ENCODE peak calls at places on chromosomes 4 and X, in eight cellular contexts. One of them, this sample, is unnamed.

GRCh38 chr4:167622481-167623240 is 388.4 kb upstream of the SPOCK3 start:
- DNase-seq in A549: peak
- DNase-seq in PC-3: peak
- DNase-seq in MM.1S: peak
- DNase-seq in ascending aorta: no peak
- DNase-seq in brain microvascular endothelial cell: peak
- DNase-seq in right lobe of liver: peak
- DNase-seq in tibial artery: no peak
- DNase-seq in this sample: peak

GRCh38 chr4:73109493-73109892 is 40.0 kb upstream of the COX18 start:
- DNase-seq in right lobe of liver: no peak
- DNase-seq in brain microvascular endothelial cell: no peak
- DNase-seq in MM.1S: no peak
- DNase-seq in A549: no peak
- DNase-seq in ascending aorta: no peak
- DNase-seq in PC-3: no peak
- DNase-seq in tibial artery: no peak
- DNase-seq in this sample: no peak

GRCh38 chrX:14591976-14592375 is 62.6 kb downstream of the GLRA2 start:
- DNase-seq in brain microvascular endothelial cell: no peak
- DNase-seq in A549: no peak
- DNase-seq in MM.1S: no peak
- DNase-seq in tibial artery: no peak
- DNase-seq in PC-3: no peak
- DNase-seq in ascending aorta: no peak
- DNase-seq in right lobe of liver: no peak
- DNase-seq in this sample: no peak

GRCh38 chr4:182552948-182553347 is 309.7 kb downstream of the TENM3 start:
- DNase-seq in ascending aorta: no peak
- DNase-seq in MM.1S: no peak
- DNase-seq in A549: no peak
- DNase-seq in right lobe of liver: no peak
- DNase-seq in PC-3: no peak
- DNase-seq in tibial artery: no peak
- DNase-seq in brain microvascular endothelial cell: no peak
- DNase-seq in this sample: no peak

GRCh38 chr4:150078041-150078995 is at the start of gene DCLK2:
- DNase-seq in PC-3: peak
- DNase-seq in brain microvascular endothelial cell: peak
- DNase-seq in ascending aorta: no peak
- DNase-seq in right lobe of liver: peak
- DNase-seq in tibial artery: peak
- DNase-seq in A549: peak
- DNase-seq in MM.1S: peak
- DNase-seq in this sample: peak

GRCh38 chr4:836781-837301 is 10.9 kb upstream of the CPLX1 start:
- DNase-seq in right lobe of liver: no peak
- DNase-seq in A549: no peak
- DNase-seq in MM.1S: no peak
- DNase-seq in tibial artery: no peak
- DNase-seq in brain microvascular endothelial cell: no peak
- DNase-seq in ascending aorta: no peak
- DNase-seq in PC-3: no peak
- DNase-seq in this sample: no peak

GRCh38 chr4:24889991-24890390 is 22.9 kb downstream of the CCDC149 start:
- DNase-seq in ascending aorta: no peak
- DNase-seq in A549: no peak
- DNase-seq in brain microvascular endothelial cell: no peak
- DNase-seq in tibial artery: no peak
- DNase-seq in PC-3: peak
- DNase-seq in MM.1S: no peak
- DNase-seq in right lobe of liver: no peak
- DNase-seq in this sample: peak

GRCh38 chr4:113057891-113058290 is 8.4 kb downstream of the ANK2 start:
- DNase-seq in tibial artery: no peak
- DNase-seq in MM.1S: no peak
- DNase-seq in PC-3: peak
- DNase-seq in brain microvascular endothelial cell: peak
- DNase-seq in right lobe of liver: no peak
- DNase-seq in A549: no peak
- DNase-seq in ascending aorta: no peak
- DNase-seq in this sample: no peak

GRCh38 chr4:70190579-70190978 is 4.9 kb upstream of the ODAM start:
- DNase-seq in PC-3: no peak
- DNase-seq in right lobe of liver: no peak
- DNase-seq in ascending aorta: no peak
- DNase-seq in brain microvascular endothelial cell: no peak
- DNase-seq in tibial artery: no peak
- DNase-seq in MM.1S: no peak
- DNase-seq in A549: no peak
- DNase-seq in this sample: no peak

GRCh38 chrX:69705818-69706217 is 89.9 kb downstream of the EDA start:
- DNase-seq in MM.1S: no peak
- DNase-seq in right lobe of liver: no peak
- DNase-seq in tibial artery: no peak
- DNase-seq in brain microvascular endothelial cell: no peak
- DNase-seq in PC-3: no peak
- DNase-seq in ascending aorta: no peak
- DNase-seq in A549: no peak
- DNase-seq in this sample: no peak

GRCh38 chr4:182314537-182314936 is 71.3 kb downstream of the TENM3 start:
- DNase-seq in brain microvascular endothelial cell: no peak
- DNase-seq in tibial artery: no peak
- DNase-seq in right lobe of liver: no peak
- DNase-seq in A549: no peak
- DNase-seq in PC-3: no peak
- DNase-seq in MM.1S: no peak
- DNase-seq in ascending aorta: no peak
- DNase-seq in this sample: no peak

GRCh38 chrX:40508560-40508959 is 72.2 kb upstream of the ATP6AP2 start:
- DNase-seq in A549: no peak
- DNase-seq in ascending aorta: no peak
- DNase-seq in tibial artery: no peak
- DNase-seq in brain microvascular endothelial cell: no peak
- DNase-seq in MM.1S: no peak
- DNase-seq in right lobe of liver: no peak
- DNase-seq in PC-3: no peak
- DNase-seq in this sample: no peak

GRCh38 chr4:4433941-4434340 is 47.0 kb downstream of the NSG1 start:
- DNase-seq in ascending aorta: no peak
- DNase-seq in A549: no peak
- DNase-seq in MM.1S: no peak
- DNase-seq in PC-3: no peak
- DNase-seq in brain microvascular endothelial cell: no peak
- DNase-seq in tibial artery: no peak
- DNase-seq in right lobe of liver: no peak
- DNase-seq in this sample: no peak
- TF ChIP-seq CTCF in ascending aorta: no peak
- TF ChIP-seq CTCF in A549: no peak
- TF ChIP-seq CTCF in MM.1S: no peak
- TF ChIP-seq CTCF in PC-3: no peak
- TF ChIP-seq CTCF in brain microvascular endothelial cell: no peak
- TF ChIP-seq CTCF in tibial artery: no peak
- TF ChIP-seq CTCF in right lobe of liver: no peak
- TF ChIP-seq CTCF in this sample: no peak

GRCh38 chr4:75742451-75742850 is 18.1 kb downstream of the USO1 start:
- DNase-seq in ascending aorta: no peak
- DNase-seq in right lobe of liver: no peak
- DNase-seq in PC-3: no peak
- DNase-seq in tibial artery: no peak
- DNase-seq in MM.1S: no peak
- DNase-seq in brain microvascular endothelial cell: no peak
- DNase-seq in A549: no peak
- DNase-seq in this sample: no peak

GRCh38 chr4:75745721-75746199 is 21.4 kb downstream of the USO1 start:
- DNase-seq in right lobe of liver: no peak
- DNase-seq in brain microvascular endothelial cell: no peak
- DNase-seq in PC-3: no peak
- DNase-seq in MM.1S: no peak
- DNase-seq in tibial artery: no peak
- DNase-seq in ascending aorta: no peak
- DNase-seq in A549: no peak
- DNase-seq in this sample: no peak

GRCh38 chr4:75741027-75741426 is 16.6 kb downstream of the USO1 start:
- DNase-seq in MM.1S: no peak
- DNase-seq in right lobe of liver: no peak
- DNase-seq in tibial artery: no peak
- DNase-seq in brain microvascular endothelial cell: no peak
- DNase-seq in PC-3: peak
- DNase-seq in A549: no peak
- DNase-seq in ascending aorta: no peak
- DNase-seq in this sample: no peak

GRCh38 chr4:75745192-75745591 is 20.8 kb downstream of the USO1 start:
- DNase-seq in ascending aorta: no peak
- DNase-seq in tibial artery: no peak
- DNase-seq in brain microvascular endothelial cell: peak
- DNase-seq in A549: no peak
- DNase-seq in right lobe of liver: no peak
- DNase-seq in PC-3: no peak
- DNase-seq in MM.1S: no peak
- DNase-seq in this sample: peak
- H3K27ac ChIP-seq in ascending aorta: peak
- H3K27ac ChIP-seq in tibial artery: no peak
- H3K27ac ChIP-seq in brain microvascular endothelial cell: no peak
- H3K27ac ChIP-seq in A549: peak
- H3K27ac ChIP-seq in right lobe of liver: no peak
- H3K27ac ChIP-seq in PC-3: no peak
- H3K27ac ChIP-seq in MM.1S: no peak
- H3K27ac ChIP-seq in this sample: no peak

GRCh38 chrX:23779025-23779424 is 3.9 kb upstream of the SAT1 start:
- DNase-seq in ascending aorta: no peak
- DNase-seq in brain microvascular endothelial cell: peak
- DNase-seq in tibial artery: no peak
- DNase-seq in A549: peak
- DNase-seq in MM.1S: no peak
- DNase-seq in right lobe of liver: no peak
- DNase-seq in PC-3: peak
- DNase-seq in this sample: peak

GRCh38 chrX:23770142-23770541 is 12.8 kb upstream of the SAT1 start:
- DNase-seq in tibial artery: no peak
- DNase-seq in right lobe of liver: no peak
- DNase-seq in ascending aorta: no peak
- DNase-seq in brain microvascular endothelial cell: no peak
- DNase-seq in MM.1S: no peak
- DNase-seq in A549: no peak
- DNase-seq in PC-3: no peak
- DNase-seq in this sample: no peak

GRCh38 chrX:23776363-23776762 is 6.6 kb upstream of the SAT1 start:
- DNase-seq in A549: no peak
- DNase-seq in PC-3: no peak
- DNase-seq in right lobe of liver: no peak
- DNase-seq in tibial artery: no peak
- DNase-seq in MM.1S: no peak
- DNase-seq in brain microvascular endothelial cell: no peak
- DNase-seq in ascending aorta: no peak
- DNase-seq in this sample: no peak

DNA sequence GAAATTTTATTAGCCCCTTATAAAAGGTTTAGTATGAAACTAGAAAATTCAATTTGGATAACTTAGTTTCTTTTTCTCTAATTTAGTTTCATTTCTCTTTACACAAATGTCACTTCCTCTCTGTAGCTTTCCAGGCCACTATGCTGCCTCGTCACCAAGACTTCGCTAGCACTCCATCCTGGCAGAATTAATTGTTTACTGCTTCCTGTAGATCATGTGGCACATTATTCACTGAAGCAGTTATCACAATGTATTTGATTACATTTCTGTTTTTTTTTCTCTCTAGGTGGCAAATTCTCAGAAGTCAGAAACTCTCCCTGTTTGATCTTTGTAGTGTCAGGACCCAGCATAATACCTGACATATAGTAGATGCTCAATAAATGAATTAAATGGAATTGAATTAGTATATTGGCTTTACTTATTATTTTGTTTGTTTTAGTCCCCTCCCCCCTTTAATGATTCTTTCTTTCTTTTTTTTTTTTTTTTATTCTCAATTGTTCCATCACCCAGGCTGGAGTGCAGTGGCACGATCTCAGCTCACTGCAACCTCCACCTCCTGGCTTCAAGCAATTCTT is 9.3 kb upstream of the SAT1 start:
- DNase-seq in PC-3: no peak
- DNase-seq in right lobe of liver: no peak
- DNase-seq in MM.1S: peak
- DNase-seq in brain microvascular endothelial cell: no peak
- DNase-seq in A549: no peak
- DNase-seq in ascending aorta: no peak
- DNase-seq in tibial artery: no peak
- DNase-seq in this sample: no peak
- TF ChIP-seq CTCF in PC-3: no peak
- TF ChIP-seq CTCF in right lobe of liver: no peak
- TF ChIP-seq CTCF in MM.1S: no peak
- TF ChIP-seq CTCF in brain microvascular endothelial cell: no peak
- TF ChIP-seq CTCF in A549: no peak
- TF ChIP-seq CTCF in ascending aorta: no peak
- TF ChIP-seq CTCF in tibial artery: no peak
- TF ChIP-seq CTCF in this sample: no peak

GRCh38 chr4:111982089-111982488 is 163.2 kb upstream of the FAM241A start:
- DNase-seq in MM.1S: no peak
- DNase-seq in ascending aorta: no peak
- DNase-seq in right lobe of liver: no peak
- DNase-seq in tibial artery: no peak
- DNase-seq in PC-3: no peak
- DNase-seq in brain microvascular endothelial cell: no peak
- DNase-seq in A549: no peak
- DNase-seq in this sample: no peak

GRCh38 chr4:111979921-111980320 is 165.3 kb upstream of the FAM241A start:
- DNase-seq in tibial artery: no peak
- DNase-seq in PC-3: peak
- DNase-seq in ascending aorta: no peak
- DNase-seq in MM.1S: no peak
- DNase-seq in A549: no peak
- DNase-seq in brain microvascular endothelial cell: no peak
- DNase-seq in right lobe of liver: no peak
- DNase-seq in this sample: no peak

DNA sequence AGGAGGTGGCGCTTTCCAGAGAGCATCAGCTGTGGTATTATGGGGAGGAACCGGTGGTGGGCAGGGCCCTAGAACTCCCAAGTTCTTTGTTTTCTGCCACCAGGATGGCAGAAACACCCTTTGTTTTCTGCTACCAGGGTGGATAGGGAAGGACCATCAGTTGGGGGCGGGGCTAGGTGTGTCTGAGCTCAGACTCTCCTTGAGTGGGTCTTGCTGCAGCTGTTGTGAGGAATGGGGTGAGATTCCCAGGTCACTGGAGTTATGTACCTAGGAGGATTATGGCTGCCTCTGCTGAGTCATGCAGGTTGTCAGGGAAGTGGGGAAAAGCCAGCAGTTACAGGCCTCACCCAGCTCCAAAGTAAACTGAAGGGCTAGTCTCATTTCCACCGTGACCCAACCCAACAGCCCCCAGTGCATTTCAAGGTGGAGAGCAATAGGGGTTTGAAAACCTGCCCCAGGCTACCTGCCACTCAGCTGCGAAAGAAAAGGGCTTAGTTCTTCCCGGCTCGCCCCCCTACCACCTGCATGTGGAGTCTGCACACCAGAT is 167.8 kb upstream of the FAM241A start:
- DNase-seq in A549: no peak
- DNase-seq in PC-3: no peak
- DNase-seq in tibial artery: no peak
- DNase-seq in right lobe of liver: no peak
- DNase-seq in ascending aorta: no peak
- DNase-seq in brain microvascular endothelial cell: no peak
- DNase-seq in MM.1S: no peak
- DNase-seq in this sample: no peak
- H3K27ac ChIP-seq in A549: peak
- H3K27ac ChIP-seq in PC-3: no peak
- H3K27ac ChIP-seq in tibial artery: no peak
- H3K27ac ChIP-seq in right lobe of liver: no peak
- H3K27ac ChIP-seq in ascending aorta: no peak
- H3K27ac ChIP-seq in brain microvascular endothelial cell: no peak
- H3K27ac ChIP-seq in MM.1S: no peak
- H3K27ac ChIP-seq in this sample: no peak